ENCODE peak calls at places on chromosomes 5 and 9, in eight cellular contexts. R is heart right ventricle, Z is left ventricle myocardium inferior, U is mesenchymal stem cell, L is A549, O is adrenal gland, K is foreskin keratinocyte, V is Panc1. E is an unnamed sample. For H3K4me1, the result is how much of the 10 kb centered on the place peaks cover.

GRCh38 chr5:105726093-105726492 is 1944.6 kb downstream of the EFNA5 start:
- DNase-seq in L (no peak), K (no peak), Z (no peak), R (no peak), O (no peak), V (no peak), U (no peak), E (no peak)

GRCh38 chr5:1876708-1877433 is 5.9 kb downstream of the IRX4 start:
- DNase-seq in Z (no peak), L (no peak), R (no peak), U (no peak), V (no peak), K (no peak), O (no peak), E (no peak)

GRCh38 chr5:105030153-105030552 is 1467.6 kb upstream of the NUDT12 start:
- DNase-seq in L (no peak), O (no peak), K (no peak), Z (no peak), V (no peak), U (no peak), R (no peak), E (no peak)

GRCh38 chr9:134633362-134634142 is 8.1 kb upstream of the COL5A1 start:
- DNase-seq in R (no peak), V (no peak), O (peak), L (no peak), K (no peak), Z (peak), U (no peak), E (peak)

GRCh38 chr5:393846-394275 is 49.1 kb upstream of the EXOC3 start:
- DNase-seq in L (no peak), U (peak), R (no peak), V (no peak), O (no peak), Z (no peak), K (no peak), E (no peak)

GRCh38 chr5:77177576-77177975 is 32.9 kb upstream of the PDE8B start:
- DNase-seq in L (no peak), U (no peak), V (no peak), K (no peak), Z (no peak), O (no peak), R (no peak), E (no peak)

GRCh38 chr5:175321927-175322532 is 122.0 kb downstream of the DRD1 start:
- DNase-seq in R (no peak), O (peak), U (peak), L (peak), K (no peak), Z (no peak), V (no peak), E (no peak)

GRCh38 chr9:126791406-126792230 is 13.2 kb upstream of the ZBTB43 start:
- DNase-seq in Z (no peak), V (peak), U (peak), L (peak), O (no peak), K (peak), R (no peak), E (no peak)

GRCh38 chr9:3271581-3271980 is 254.2 kb downstream of the RFX3 start:
- DNase-seq in O (no peak), Z (no peak), L (no peak), K (no peak), V (no peak), U (no peak), R (no peak), E (no peak)

GRCh38 chr9:79682076-79682736 is 110.4 kb downstream of the TLE4 start:
- DNase-seq in K (no peak), O (peak), U (no peak), Z (no peak), V (no peak), L (no peak), R (no peak), E (no peak)

GRCh38 chr5:88390007-88390385 is 121.4 kb upstream of the TMEM161B start:
- DNase-seq in L (no peak), Z (no peak), R (no peak), O (no peak), V (no peak), U (no peak), K (no peak), E (no peak)

GRCh38 chr5:131430794-131431193 is 166.9 kb downstream of the CDC42SE2 start:
- DNase-seq in K (no peak), U (no peak), Z (no peak), O (no peak), V (no peak), L (no peak), R (no peak), E (no peak)

GRCh38 chr9:97564291-97565175 is 63.1 kb downstream of the TMOD1 start:
- DNase-seq in O (peak), V (no peak), U (peak), Z (no peak), R (no peak), L (peak), K (peak), E (peak)

GRCh38 chr5:140365941-140366340 is 5.9 kb downstream of the SLC4A9 start:
- DNase-seq in L (no peak), U (no peak), Z (no peak), K (no peak), V (no peak), R (no peak), O (no peak), E (no peak)

GRCh38 chr9:9556865-9557803 is 1055.7 kb downstream of the PTPRD start:
- DNase-seq in U (no peak), K (no peak), O (no peak), R (no peak), Z (no peak), V (no peak), L (no peak), E (no peak)

GRCh38 chr5:179871506-179871905 is 12.9 kb upstream of the MRNIP start:
- DNase-seq in O (no peak), L (no peak), U (no peak), Z (no peak), V (no peak), K (no peak), R (no peak), E (peak)

GRCh38 chr9:135353935-135354334 is 125.6 kb upstream of the PPP1R26 start:
- DNase-seq in O (no peak), Z (no peak), R (no peak), L (no peak), K (no peak), V (no peak), U (no peak), E (no peak)

GRCh38 chr9:19174127-19174921 is 47.0 kb upstream of the PLIN2 start:
- DNase-seq in V (no peak), R (peak), U (peak), K (peak), L (peak), O (peak), Z (peak), E (peak)

GRCh38 chr5:136285501-136285900 is 79.8 kb downstream of the TRPC7 start:
- DNase-seq in L (no peak), O (no peak), V (no peak), Z (no peak), U (peak), R (no peak), K (no peak), E (no peak)

GRCh38 chr9:132833451-132834130 is 44.5 kb downstream of the AK8 start:
- DNase-seq in O (no peak), Z (no peak), K (no peak), U (no peak), V (no peak), R (no peak), L (no peak), E (no peak)

GRCh38 chr5:56696900-56697299 is 118.4 kb upstream of the MAP3K1 start:
- DNase-seq in R (no peak), K (no peak), V (no peak), Z (no peak), L (no peak), O (no peak), U (no peak), E (peak)

GRCh38 chr9:129333613-129333960 is 155.5 kb upstream of the IER5L start:
- DNase-seq in L (peak), K (no peak), O (peak), V (no peak), R (no peak), U (peak), Z (no peak), E (peak)

GRCh38 chr5:34529581-34530331 is 126.4 kb upstream of the RAI14 start:
- DNase-seq in K (peak), U (no peak), V (no peak), O (no peak), Z (no peak), R (no peak), L (no peak), E (no peak)

GRCh38 chr5:175854231-175855040 is 16.9 kb upstream of the CPLX2 start:
- DNase-seq in K (no peak), V (no peak), O (no peak), U (no peak), L (peak), R (no peak), Z (no peak), E (no peak)

GRCh38 chr9:35905912-35906679 is at the start of gene HRCT1:
- DNase-seq in U (peak), L (peak), R (peak), O (peak), Z (peak), V (no peak), K (peak), E (peak)

GRCh38 chr5:95730011-95730700 is 980 bp upstream of the RHOBTB3 start:
- DNase-seq in V (no peak), L (no peak), Z (no peak), U (no peak), O (no peak), R (no peak), K (no peak), E (no peak)

GRCh38 chr5:124803617-124804331 is 57.3 kb upstream of the ZNF608 start:
- DNase-seq in K (no peak), L (no peak), O (no peak), Z (no peak), U (no peak), V (no peak), R (no peak), E (no peak)

GRCh38 chr9:114059047-114059803 is 18.9 kb downstream of the AMBP start:
- DNase-seq in R (peak), L (no peak), U (no peak), Z (peak), O (peak), V (no peak), K (no peak), E (no peak)

GRCh38 chr9:75911390-75911789 is 20.9 kb downstream of the PCSK5 start:
- DNase-seq in R (no peak), O (no peak), V (no peak), Z (no peak), K (no peak), U (no peak), L (no peak), E (no peak)

GRCh38 chr5:72818866-72819534 is 2.5 kb downstream of the TNPO1 start:
- DNase-seq in L (peak), K (peak), U (peak), Z (peak), V (no peak), O (peak), R (peak), E (peak)

GRCh38 chr9:133203506-133204075 is 5.5 kb downstream of the OBP2B start:
- DNase-seq in R (no peak), L (no peak), O (no peak), Z (no peak), K (no peak), U (no peak), V (no peak), E (no peak)

GRCh38 chr5:164636456-164636855 is 1131.0 kb downstream of the MAT2B start:
- DNase-seq in R (no peak), O (no peak), Z (no peak), L (no peak), U (no peak), K (no peak), V (no peak), E (no peak)

GRCh38 chr5:7391215-7391614 is 4.7 kb upstream of the ADCY2 start:
- DNase-seq in V (no peak), U (no peak), R (no peak), L (no peak), K (no peak), O (no peak), Z (no peak), E (no peak)

GRCh38 chr5:135569755-135570452 is 8.9 kb downstream of the CXCL14 start:
- DNase-seq in Z (no peak), U (peak), O (no peak), V (no peak), R (no peak), K (no peak), L (peak), E (no peak)

GRCh38 chr9:83219154-83219923 is 156.4 kb upstream of the RASEF start:
- DNase-seq in O (peak), V (peak), K (no peak), R (peak), Z (peak), L (peak), U (peak), E (peak)

GRCh38 chr5:88602584-88602983 is 280.4 kb downstream of the MEF2C start:
- DNase-seq in K (no peak), O (no peak), U (no peak), L (no peak), Z (no peak), V (no peak), R (no peak), E (no peak)

GRCh38 chr5:74357827-74358226 is 282.7 kb downstream of the ENC1 start:
- DNase-seq in O (no peak), U (no peak), V (no peak), K (no peak), Z (no peak), L (no peak), R (no peak), E (no peak)

GRCh38 chr5:111834926-111835599 is 78.1 kb upstream of the NREP start:
- DNase-seq in O (peak), Z (no peak), K (no peak), U (no peak), V (no peak), R (no peak), L (no peak), E (no peak)

GRCh38 chr9:101354143-101354764 is 30.6 kb downstream of the BAAT start:
- DNase-seq in R (no peak), L (peak), K (peak), Z (no peak), V (no peak), O (no peak), U (no peak), E (no peak)

GRCh38 chr5:35794688-35795375 is 61.9 kb upstream of the IL7R start:
- DNase-seq in R (no peak), U (no peak), O (no peak), L (no peak), V (no peak), Z (no peak), K (no peak), E (no peak)
- H3K4me1 ChIP-seq in R (under half), U (under half), O (under half), L (under half), V (under half), Z (under half), K (under half), E (under half)

GRCh38 chr5:172866378-172866777 is 32.3 kb downstream of the ERGIC1 start:
- DNase-seq in K (no peak), U (no peak), Z (no peak), O (no peak), R (no peak), V (no peak), L (no peak), E (peak)

GRCh38 chr5:172864747-172865146 is 30.7 kb downstream of the ERGIC1 start:
- DNase-seq in Z (no peak), L (no peak), K (no peak), V (no peak), U (no peak), O (no peak), R (no peak), E (peak)

GRCh38 chr5:172862165-172862801 is 28.2 kb downstream of the ERGIC1 start:
- DNase-seq in U (peak), K (no peak), V (no peak), R (no peak), O (no peak), Z (no peak), L (no peak), E (no peak)

GRCh38 chr5:172861461-172861860 is 27.4 kb downstream of the ERGIC1 start:
- DNase-seq in Z (no peak), L (no peak), O (no peak), K (no peak), R (no peak), V (no peak), U (no peak), E (no peak)

DNA sequence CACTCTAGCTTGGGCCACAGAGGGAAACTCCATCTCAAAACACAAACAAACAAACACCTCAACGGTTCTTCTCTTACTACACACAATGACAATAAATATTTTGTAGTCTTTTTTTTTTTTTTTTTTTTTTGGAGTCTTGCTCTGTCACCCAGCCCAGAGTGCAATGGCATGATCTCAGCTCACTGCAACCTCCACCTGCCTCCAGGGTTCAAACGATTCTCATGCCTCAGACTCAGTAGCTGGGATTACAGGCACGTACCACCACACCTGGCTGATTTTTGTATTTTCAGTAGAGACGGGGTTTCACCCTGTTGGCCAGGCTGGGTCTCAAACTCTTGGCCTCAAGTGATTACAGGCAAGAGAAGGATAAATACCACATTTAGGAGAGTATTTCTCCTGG is 30.1 kb downstream of the ERGIC1 start:
- DNase-seq in O (no peak), L (no peak), Z (no peak), U (no peak), K (no peak), V (no peak), R (no peak), E (no peak)
- H3K4me1 ChIP-seq in O (half or more), L (half or more), Z (half or more), U (under half), K (under half), V (half or more), R (half or more), E (under half)

DNA sequence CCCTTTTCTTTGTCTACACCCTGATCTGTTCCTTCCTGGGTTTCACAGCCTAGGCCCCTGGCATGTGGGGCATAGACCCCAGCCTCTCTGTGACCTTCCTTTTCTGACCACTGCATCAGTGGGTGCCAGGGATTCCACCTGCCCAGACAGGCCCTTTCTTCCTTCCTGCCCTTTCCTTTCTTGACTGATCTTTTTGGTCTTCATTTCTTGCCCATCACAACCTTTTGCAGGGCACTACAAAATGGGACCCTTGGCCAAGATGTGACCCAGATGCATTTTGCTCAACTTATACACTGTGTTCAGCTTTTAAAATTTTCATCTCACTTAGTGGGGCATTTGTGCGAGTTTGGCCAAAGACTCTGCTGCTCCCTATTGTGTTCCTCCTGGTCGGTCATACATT is 73.2 kb upstream of the TNFAIP8 start:
- DNase-seq in Z (no peak), R (no peak), L (no peak), K (no peak), V (no peak), U (no peak), O (no peak), E (no peak)
- H3K4me1 ChIP-seq in Z (under half), R (under half), L (under half), K (under half), V (under half), U (under half), O (under half), E (under half)

DNA sequence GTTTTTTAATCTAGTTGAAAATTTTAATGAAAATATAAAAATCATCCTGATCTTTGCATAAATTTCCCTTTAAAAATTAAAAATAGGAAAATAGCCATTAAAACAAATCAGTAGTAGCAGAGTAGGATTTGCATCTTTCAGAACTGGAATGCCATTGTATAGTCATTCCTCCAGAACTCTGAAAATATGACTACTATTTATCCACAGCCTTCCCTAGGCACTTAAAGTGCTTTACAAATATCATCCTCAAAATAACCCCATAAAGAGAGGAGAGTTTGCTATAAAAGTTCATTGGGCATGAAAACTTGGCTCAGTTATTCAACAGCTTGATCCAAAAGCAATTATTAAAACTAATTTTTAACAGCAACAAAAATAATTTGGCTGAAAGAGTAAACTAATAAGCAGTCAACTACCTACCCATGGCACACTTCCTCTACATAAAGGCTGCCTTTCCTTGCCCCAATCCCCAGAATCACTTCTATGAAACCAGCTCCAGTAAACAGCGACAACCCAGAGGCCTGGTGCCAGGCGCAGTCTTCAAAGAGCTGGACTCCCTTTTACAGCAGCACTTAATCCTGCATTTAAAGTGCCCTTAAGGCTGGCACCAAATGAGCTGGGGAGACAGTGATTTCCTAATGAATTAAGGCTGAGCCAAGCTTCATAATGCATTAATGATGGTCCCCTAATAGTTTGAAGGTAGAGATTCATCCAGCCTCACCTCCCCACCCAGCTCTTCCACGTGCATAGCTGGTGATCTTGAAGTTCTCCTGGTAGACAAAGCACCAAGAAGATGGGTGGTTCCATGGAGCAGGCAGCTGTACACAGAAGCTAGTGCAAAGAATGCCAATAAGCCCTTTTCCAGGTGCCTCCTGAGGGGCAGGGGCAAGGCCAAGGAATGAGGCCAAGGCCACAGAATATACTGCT is 36.1 kb downstream of the LHFPL2 start:
- DNase-seq in Z (no peak), L (no peak), U (no peak), R (no peak), V (no peak), K (no peak), O (no peak), E (no peak)
- H3K4me1 ChIP-seq in Z (under half), L (half or more), U (under half), R (under half), V (under half), K (under half), O (under half), E (under half)

DNA sequence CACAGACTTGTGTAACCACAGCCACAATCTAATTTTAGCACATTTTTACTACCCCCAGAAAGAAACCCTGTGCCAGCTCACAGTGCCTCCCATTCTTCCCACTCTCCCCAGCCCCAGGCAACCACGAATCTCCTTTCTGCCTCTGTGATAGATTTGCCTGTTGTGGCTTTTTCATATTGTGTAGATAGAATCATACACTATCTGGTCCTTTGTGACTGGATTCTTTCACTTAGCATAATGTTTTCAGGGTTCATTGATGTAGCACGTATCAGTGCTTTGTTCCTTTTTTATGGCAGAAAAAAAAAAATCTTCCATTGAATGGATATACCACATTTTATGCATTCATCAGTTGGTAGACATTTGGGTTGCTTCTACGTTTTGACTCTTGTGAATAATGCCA is 64.4 kb downstream of the RCL1 start:
- DNase-seq in V (no peak), U (peak), Z (no peak), K (no peak), L (no peak), O (no peak), R (no peak), E (no peak)
- H3K4me1 ChIP-seq in V (under half), U (under half), Z (under half), K (under half), L (under half), O (under half), R (under half), E (under half)

DNA sequence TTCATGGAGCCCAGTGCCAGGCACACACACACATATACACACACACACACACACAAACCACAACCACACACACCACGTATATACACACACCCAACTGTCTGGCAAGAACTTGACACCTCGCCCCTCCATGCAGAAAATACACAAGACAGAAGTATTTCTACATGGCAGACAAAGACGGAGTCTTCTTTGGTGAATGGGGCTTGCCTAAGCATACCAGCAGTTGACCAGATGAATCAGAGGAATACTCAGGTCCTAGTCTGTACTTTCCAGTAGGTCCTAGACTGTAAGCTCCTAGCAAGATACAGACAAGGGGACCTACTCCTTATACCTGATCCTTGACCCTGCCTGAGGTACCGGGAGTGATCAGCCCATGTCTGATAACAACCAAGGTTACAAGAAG is 60.1 kb downstream of the SIL1 start:
- DNase-seq in Z (no peak), V (no peak), K (no peak), U (peak), L (no peak), R (no peak), O (no peak), E (no peak)
- H3K4me1 ChIP-seq in Z (half or more), V (under half), K (under half), U (under half), L (under half), R (under half), O (under half), E (under half)

E was measured in uterus.